ENCODE peak calls at places on chromosome 5, in four cellular contexts. K is H1, S is HepG2, H is GM12878. Z is an unnamed sample.

GRCh38 chr5:130141689-130142320 is 237.5 kb downstream of the CHSY3 start:
- DNase-seq in S (no peak), H (no peak), K (peak; percentile 17), Z (peak; percentile 0)

GRCh38 chr5:35229076-35230042 is 928 bp downstream of the PRLR start:
- DNase-seq in K (peak; percentile 74), S (peak; percentile 58), H (no peak), Z (peak; percentile 66)

GRCh38 chr5:108730617-108731340 is 16.9 kb upstream of the FER start:
- DNase-seq in S (no peak), H (no peak), K (no peak), Z (no peak)

GRCh38 chr5:154086641-154087040 is 47.9 kb downstream of the MFAP3 start:
- DNase-seq in S (no peak), H (no peak), K (no peak), Z (no peak)

GRCh38 chr5:141420855-141421488 is at the start of gene PCDHGA11:
- DNase-seq in S (no peak), H (peak; percentile 37), K (no peak), Z (no peak)

GRCh38 chr5:111859031-111859430 is 102.0 kb upstream of the NREP start:
- DNase-seq in H (no peak), S (no peak), K (no peak), Z (no peak)

GRCh38 chr5:146647656-146648199 is 131.7 kb upstream of the GPR151 start:
- DNase-seq in S (no peak), H (no peak), K (no peak), Z (peak; percentile 61)

GRCh38 chr5:170638454-170639220 is 134.8 kb downstream of the KCNIP1 start:
- DNase-seq in K (peak; percentile 70), S (peak; percentile 15), H (no peak), Z (peak; percentile 87)

GRCh38 chr5:140567136-140567818 is 2.6 kb downstream of the SLC35A4 start:
- DNase-seq in H (no peak), S (no peak), K (no peak), Z (no peak)

GRCh38 chr5:146851133-146851532 is 27.4 kb downstream of the PPP2R2B start:
- DNase-seq in S (no peak), K (no peak), H (no peak), Z (no peak)

GRCh38 chr5:127517110-127517479 is 345 bp upstream of the PRRC1 start:
- DNase-seq in S (peak; percentile 57), H (peak; percentile 2), K (no peak), Z (no peak)

GRCh38 chr5:169213479-169213878 is 87.5 kb downstream of the SLIT3 start:
- DNase-seq in S (no peak), H (no peak), K (no peak), Z (no peak)

GRCh38 chr5:177514541-177514940 is 2.2 kb downstream of the DDX41 start:
- DNase-seq in H (no peak), K (no peak), S (no peak), Z (no peak)

GRCh38 chr5:98638701-98639100 is 134.8 kb upstream of the RGMB start:
- DNase-seq in S (no peak), H (no peak), K (no peak), Z (no peak)
- TF ChIP-seq TCF12 in S (no peak), H (no peak), K (no peak), Z (peak; percentile 20)

DNA sequence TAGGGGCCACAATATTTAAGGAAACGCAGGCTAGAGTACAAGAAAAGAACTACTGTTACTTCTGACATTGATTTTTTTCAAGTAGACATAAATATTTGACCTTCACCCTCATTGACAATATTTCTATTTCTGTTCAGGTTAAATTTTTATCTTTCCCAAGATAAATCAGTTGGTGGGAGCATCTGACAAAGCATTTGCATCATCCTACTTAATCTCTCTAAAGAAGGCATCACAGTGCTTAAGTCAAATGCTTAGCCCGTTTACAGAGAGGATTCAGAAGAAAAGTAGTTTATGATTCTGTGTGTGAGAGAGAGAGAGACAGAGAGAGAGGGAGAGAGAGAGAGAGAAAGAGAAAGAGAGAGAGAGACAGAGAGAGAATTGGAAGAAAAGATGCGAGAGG is 1093.3 kb upstream of the CDH6 start:
- DNase-seq in H (no peak), S (no peak), K (no peak), Z (no peak)
- TF ChIP-seq TCF12 in H (no peak), S (no peak), K (no peak), Z (no peak)

GRCh38 chr5:143509758-143510221 is 106.3 kb upstream of the NR3C1 start:
- DNase-seq in S (no peak), K (no peak), H (peak; percentile 70), Z (no peak)
- TF ChIP-seq TCF12 in S (no peak), K (no peak), H (peak; percentile 43), Z (no peak)

GRCh38 chr5:56409331-56410190 is 176.4 kb upstream of the ANKRD55 start:
- DNase-seq in S (no peak), H (no peak), K (no peak), Z (no peak)
- TF ChIP-seq TCF12 in S (no peak), H (no peak), K (no peak), Z (no peak)

GRCh38 chr5:107376546-107377276 is 294.0 kb downstream of the EFNA5 start:
- DNase-seq in K (no peak), H (no peak), S (no peak), Z (no peak)
- TF ChIP-seq TCF12 in K (no peak), H (no peak), S (no peak), Z (no peak)

DNA sequence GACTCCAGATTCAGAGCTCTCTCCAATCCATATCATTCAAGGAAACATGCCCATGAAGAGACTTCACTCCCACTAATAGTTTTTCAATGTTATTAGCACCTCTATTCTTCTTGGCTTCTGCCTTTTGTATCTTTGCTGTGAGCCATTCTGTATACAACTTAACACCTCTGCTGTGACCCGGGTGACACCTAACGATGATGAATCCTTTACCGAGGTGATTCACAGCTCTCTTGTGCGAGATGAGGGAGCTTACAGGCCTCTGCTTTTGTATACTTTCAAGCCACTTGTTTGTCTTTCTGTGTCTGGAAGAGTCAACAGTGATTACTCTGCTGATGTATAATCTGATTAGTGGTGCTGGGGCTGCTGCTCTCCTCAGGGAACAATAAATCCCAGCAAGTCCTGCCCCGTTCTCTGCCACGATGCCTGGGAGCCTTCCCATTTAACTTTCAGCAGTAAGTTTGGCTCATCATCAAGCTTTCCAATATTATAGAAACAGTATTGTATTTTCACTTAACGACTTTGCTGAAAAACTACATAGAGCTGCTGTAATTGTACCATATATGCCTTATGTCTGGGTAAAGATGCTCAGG is 442.9 kb upstream of the SGCD start:
- DNase-seq in H (no peak), S (no peak), K (no peak), Z (peak; percentile 59)
- TF ChIP-seq TCF12 in H (no peak), S (no peak), K (no peak), Z (no peak)

DNA sequence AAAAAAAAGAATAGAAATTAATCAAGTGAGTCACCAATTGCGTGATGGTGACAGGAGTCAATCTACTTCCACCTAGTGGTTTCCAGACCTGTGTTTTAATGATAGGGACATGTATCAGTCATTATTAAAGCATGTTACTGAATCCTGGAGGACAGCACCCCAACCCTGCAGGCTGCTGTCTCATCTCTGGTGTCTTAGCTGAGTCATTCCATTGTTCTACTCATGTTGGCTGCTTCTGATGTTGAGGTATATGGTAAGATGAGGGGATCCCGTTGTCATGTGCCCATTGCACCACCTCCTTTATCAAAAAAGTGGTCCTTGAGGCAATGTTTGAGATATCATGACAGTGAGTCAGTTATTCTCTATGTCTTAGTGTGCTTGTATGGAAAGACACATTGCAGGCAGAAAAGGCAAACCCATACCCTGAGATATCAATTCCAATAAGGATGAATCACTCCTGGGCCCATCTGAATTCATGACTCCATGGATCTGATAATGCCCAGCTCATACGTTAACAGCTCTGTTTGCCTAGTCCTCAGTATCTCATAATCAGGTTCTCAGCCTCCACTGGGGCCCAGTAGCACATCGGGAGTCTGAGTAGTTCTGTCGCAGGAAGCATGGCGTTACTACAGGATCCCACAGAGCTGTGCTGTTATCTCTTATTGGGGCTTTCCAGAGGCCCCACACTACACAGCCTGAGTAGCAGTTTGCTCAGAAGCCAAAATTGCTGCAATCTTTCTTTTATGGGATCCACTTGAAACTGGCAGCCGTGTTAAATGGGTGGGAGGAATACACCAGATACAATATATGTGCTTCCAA is 31.2 kb downstream of the HMGCS1 start:
- DNase-seq in K (no peak), H (no peak), S (no peak), Z (no peak)
- TF ChIP-seq TCF12 in K (no peak), H (no peak), S (no peak), Z (no peak)

GRCh38 chr5:84255318-84255717 is 129.4 kb downstream of the EDIL3 start:
- DNase-seq in S (peak; percentile 3), K (no peak), H (no peak), Z (peak; percentile 27)
- TF ChIP-seq TCF12 in S (no peak), K (no peak), H (no peak), Z (no peak)